ENCODE peak calls at places on chromosomes 7 and 10, in five cellular contexts. E is H7, Z is chondrocyte, B is NCI-H510A treated with DMSO at 0.1 percent for 48 hours, P is gastrocnemius medialis. H is an unnamed sample.
A peak's percentile ranks its signal among the peaks of the same experiment; 100 is the strongest.

GRCh38 chr7:93757421-93757820 is 133.1 kb downstream of the TFPI2 start:
- DNase-seq in E (no peak), Z (no peak), B (no peak), P (no peak), H (no peak)

GRCh38 chr7:77799078-77799964 is 748 bp downstream of the PHTF2 start:
- DNase-seq in E (peak; percentile 67), Z (no peak), B (no peak), P (peak; percentile 56), H (peak; percentile 67)

GRCh38 chr10:61283489-61284221 is 169.5 kb downstream of the TMEM26 start:
- DNase-seq in E (no peak), Z (no peak), B (no peak), P (no peak), H (no peak)

GRCh38 chr7:8295638-8296361 is 33.8 kb upstream of the ICA1 start:
- DNase-seq in E (peak; percentile 65), Z (no peak), B (peak; percentile 93), P (peak; percentile 18), H (peak; percentile 96)

GRCh38 chr7:85734823-85735222 is 548.0 kb upstream of the SEMA3D start:
- DNase-seq in E (no peak), Z (no peak), B (no peak), P (no peak), H (peak; percentile 41)

GRCh38 chr10:133262696-133263095 is 14.0 kb downstream of the ADAM8 start:
- DNase-seq in E (no peak), Z (no peak), B (peak; percentile 77), P (no peak), H (peak; percentile 14)

GRCh38 chr10:67520924-67521520 is 175.0 kb downstream of the CTNNA3 start:
- DNase-seq in E (peak; percentile 48), Z (no peak), B (peak; percentile 61), P (no peak), H (peak; percentile 27)

GRCh38 chr7:117127585-117128168 is 174.4 kb downstream of the ST7 start:
- DNase-seq in E (no peak), Z (no peak), B (peak; percentile 52), P (peak; percentile 28), H (peak; percentile 59)

GRCh38 chr7:27181176-27181520 is 3.9 kb downstream of the HOXA11 start:
- DNase-seq in E (no peak), Z (no peak), B (no peak), P (peak; percentile 27), H (no peak)

H was measured in NCI-H1092 treated with DMSO at 0.1 percent for 48 hours.